ENCODE peak calls at places on chromosomes 6 and 20, in seven cellular contexts. One of them, this sample, is unnamed.

GRCh38 chr20:4603724-4604123 is 118.0 kb upstream of the PRND start:
- DNase-seq in RWPE2: no peak
- DNase-seq in CMK: no peak
- DNase-seq in nephron progenitor cell: no peak
- DNase-seq in NCI-H226: no peak
- DNase-seq in hippocampal formation: no peak
- DNase-seq in neural progenitor cell: no peak
- DNase-seq in this sample: no peak

GRCh38 chr6:10054662-10055061 is 360.2 kb downstream of the TFAP2A start:
- DNase-seq in hippocampal formation: no peak
- DNase-seq in CMK: no peak
- DNase-seq in RWPE2: no peak
- DNase-seq in NCI-H226: peak
- DNase-seq in nephron progenitor cell: no peak
- DNase-seq in neural progenitor cell: no peak
- DNase-seq in this sample: no peak

GRCh38 chr6:147156799-147157382 is 47.3 kb upstream of the STXBP5 start:
- DNase-seq in CMK: no peak
- DNase-seq in nephron progenitor cell: no peak
- DNase-seq in neural progenitor cell: no peak
- DNase-seq in RWPE2: no peak
- DNase-seq in hippocampal formation: no peak
- DNase-seq in NCI-H226: no peak
- DNase-seq in this sample: no peak

GRCh38 chr20:54208492-54209044 is 681 bp downstream of the PFDN4 start:
- DNase-seq in NCI-H226: no peak
- DNase-seq in hippocampal formation: no peak
- DNase-seq in nephron progenitor cell: peak
- DNase-seq in RWPE2: no peak
- DNase-seq in CMK: no peak
- DNase-seq in neural progenitor cell: peak
- DNase-seq in this sample: peak

GRCh38 chr6:23350752-23351453 is 775.1 kb upstream of the NRSN1 start:
- DNase-seq in RWPE2: no peak
- DNase-seq in NCI-H226: no peak
- DNase-seq in neural progenitor cell: no peak
- DNase-seq in hippocampal formation: no peak
- DNase-seq in nephron progenitor cell: no peak
- DNase-seq in CMK: no peak
- DNase-seq in this sample: no peak

GRCh38 chr6:167706313-167707109 is 120.2 kb upstream of the AFDN start:
- DNase-seq in hippocampal formation: no peak
- DNase-seq in neural progenitor cell: no peak
- DNase-seq in RWPE2: no peak
- DNase-seq in nephron progenitor cell: no peak
- DNase-seq in NCI-H226: no peak
- DNase-seq in CMK: no peak
- DNase-seq in this sample: peak

GRCh38 chr20:1946762-1947534 is 46.9 kb downstream of the PDYN start:
- DNase-seq in nephron progenitor cell: peak
- DNase-seq in hippocampal formation: no peak
- DNase-seq in CMK: no peak
- DNase-seq in NCI-H226: no peak
- DNase-seq in RWPE2: peak
- DNase-seq in neural progenitor cell: peak
- DNase-seq in this sample: peak

GRCh38 chr20:46438156-46438750 is 31.8 kb upstream of the ELMO2 start:
- DNase-seq in CMK: no peak
- DNase-seq in NCI-H226: peak
- DNase-seq in neural progenitor cell: peak
- DNase-seq in hippocampal formation: peak
- DNase-seq in RWPE2: no peak
- DNase-seq in nephron progenitor cell: no peak
- DNase-seq in this sample: peak

GRCh38 chr20:59576216-59576953 is 28.0 kb upstream of the PHACTR3 start:
- DNase-seq in CMK: no peak
- DNase-seq in neural progenitor cell: no peak
- DNase-seq in hippocampal formation: no peak
- DNase-seq in nephron progenitor cell: no peak
- DNase-seq in NCI-H226: no peak
- DNase-seq in RWPE2: peak
- DNase-seq in this sample: peak

This sample was measured in H7.